ENCODE peak calls at places on chromosomes 12 and 14, in five cellular contexts. V, L, Q, S and Y are unnamed samples.

GRCh38 chr14:93114713-93115068 is 1.0 kb downstream of the ITPK1 start:
- DNase-seq in V (no peak), L (peak), Q (no peak), S (no peak), Y (no peak)

GRCh38 chr12:127342861-127343260 is 924.1 kb upstream of the TMEM132C start:
- DNase-seq in V (no peak), L (no peak), Q (no peak), S (no peak), Y (no peak)

GRCh38 chr14:93953263-93953662 is 23.1 kb downstream of the ASB2 start:
- DNase-seq in V (no peak), L (no peak), Q (no peak), S (no peak), Y (no peak)

GRCh38 chr12:105477873-105478272 is 147.4 kb downstream of the C12orf75 start:
- DNase-seq in V (no peak), L (no peak), Q (no peak), S (no peak), Y (no peak)

GRCh38 chr12:97639702-97640101 is 177.1 kb downstream of the RMST start:
- DNase-seq in V (no peak), L (no peak), Q (no peak), S (no peak), Y (no peak)

GRCh38 chr12:71166869-71167268 is 9.1 kb upstream of the TSPAN8 start:
- DNase-seq in V (no peak), L (no peak), Q (no peak), S (no peak), Y (no peak)

GRCh38 chr12:112537710-112538396 is 119.1 kb downstream of the PTPN11 start:
- DNase-seq in V (no peak), L (no peak), Q (peak), S (no peak), Y (no peak)

GRCh38 chr14:55849833-55850232 is 268.4 kb upstream of the PELI2 start:
- DNase-seq in V (no peak), L (no peak), Q (no peak), S (no peak), Y (no peak)

GRCh38 chr14:73741876-73742519 is 27.8 kb upstream of the PNMA1 start:
- DNase-seq in V (peak), L (no peak), Q (no peak), S (no peak), Y (no peak)

GRCh38 chr12:113831016-113831415 is 135.1 kb downstream of the RBM19 start:
- DNase-seq in V (no peak), L (no peak), Q (no peak), S (no peak), Y (no peak)

GRCh38 chr14:101817511-101818001 is 56.0 kb downstream of the PPP2R5C start:
- DNase-seq in V (no peak), L (no peak), Q (no peak), S (no peak), Y (no peak)

DNA sequence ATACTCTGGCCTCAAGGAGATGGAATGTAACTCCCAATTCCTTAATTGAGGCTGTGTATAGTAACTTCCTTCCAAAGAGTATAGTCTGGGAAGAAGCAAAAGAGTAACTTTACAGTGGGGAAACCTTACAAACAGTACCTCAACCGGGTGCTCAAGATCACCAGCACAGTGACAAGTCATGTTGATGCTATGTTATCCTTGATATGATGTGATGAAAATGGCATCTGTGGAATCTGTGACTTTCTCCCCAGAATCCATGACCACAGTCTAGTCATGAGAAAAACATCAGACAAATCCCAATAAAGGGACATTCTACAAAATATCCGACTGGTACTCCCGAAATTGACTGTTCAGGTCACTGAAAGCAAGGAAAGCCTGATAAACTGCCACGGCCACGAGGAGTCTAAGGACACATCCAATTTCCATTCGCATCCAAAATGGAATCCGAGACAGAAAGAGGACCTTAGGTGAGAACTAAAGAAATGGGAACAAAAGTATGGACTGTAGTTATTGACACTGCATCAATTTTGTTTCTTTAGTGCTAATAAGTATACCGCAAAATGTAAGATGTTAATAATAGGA is 97.3 kb upstream of the FRMD6 start:
- DNase-seq in V (no peak), L (no peak), Q (no peak), S (no peak), Y (no peak)
- TF ChIP-seq POLR2A in V (no peak), L (no peak), Q (no peak), S (no peak), Y (no peak)

GRCh38 chr12:50059440-50060119 is 2.2 kb downstream of the ASIC1 start:
- DNase-seq in V (no peak), L (no peak), Q (no peak), S (no peak), Y (no peak)
- TF ChIP-seq POLR2AphosphoS5 in V (no peak), L (no peak), Q (no peak), S (no peak), Y (no peak)

GRCh38 chr14:54564071-54564798 is 2.7 kb upstream of the SAMD4A start:
- DNase-seq in V (no peak), L (no peak), Q (no peak), S (no peak), Y (no peak)

GRCh38 chr14:54566152-54566409 is 847 bp upstream of the SAMD4A start:
- DNase-seq in V (no peak), L (no peak), Q (no peak), S (no peak), Y (no peak)

GRCh38 chr14:54565236-54566151 is 1.4 kb upstream of the SAMD4A start:
- DNase-seq in V (peak), L (peak), Q (peak), S (no peak), Y (peak)

GRCh38 chr14:54566410-54567223 is at the start of gene SAMD4A:
- DNase-seq in V (peak), L (peak), Q (no peak), S (no peak), Y (peak)

DNA sequence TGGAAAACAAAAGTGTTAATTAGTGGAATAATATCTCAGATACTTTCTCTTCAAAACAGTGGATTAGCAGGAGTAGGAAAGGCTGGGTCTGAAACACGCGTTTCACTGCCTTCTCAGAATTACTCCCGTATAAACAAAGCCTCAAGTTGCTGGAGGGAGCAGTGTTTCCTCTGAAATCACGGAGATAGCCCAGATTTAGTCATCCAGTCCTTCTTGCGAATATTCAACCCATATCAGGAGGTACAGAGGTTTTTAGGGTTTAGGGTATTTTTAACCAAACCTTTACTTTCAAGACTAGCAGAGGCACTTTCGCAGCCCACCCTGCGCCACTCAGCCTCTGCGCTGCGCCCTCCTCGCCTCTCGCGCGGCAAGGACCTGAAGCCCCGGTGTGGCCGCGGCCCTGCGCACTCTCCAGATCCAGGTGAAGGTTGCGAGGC is 2.1 kb upstream of the SAMD4A start:
- DNase-seq in V (no peak), L (no peak), Q (no peak), S (no peak), Y (no peak)
- TF ChIP-seq POLR2A in V (no peak), L (no peak), Q (no peak), S (no peak), Y (no peak)

DNA sequence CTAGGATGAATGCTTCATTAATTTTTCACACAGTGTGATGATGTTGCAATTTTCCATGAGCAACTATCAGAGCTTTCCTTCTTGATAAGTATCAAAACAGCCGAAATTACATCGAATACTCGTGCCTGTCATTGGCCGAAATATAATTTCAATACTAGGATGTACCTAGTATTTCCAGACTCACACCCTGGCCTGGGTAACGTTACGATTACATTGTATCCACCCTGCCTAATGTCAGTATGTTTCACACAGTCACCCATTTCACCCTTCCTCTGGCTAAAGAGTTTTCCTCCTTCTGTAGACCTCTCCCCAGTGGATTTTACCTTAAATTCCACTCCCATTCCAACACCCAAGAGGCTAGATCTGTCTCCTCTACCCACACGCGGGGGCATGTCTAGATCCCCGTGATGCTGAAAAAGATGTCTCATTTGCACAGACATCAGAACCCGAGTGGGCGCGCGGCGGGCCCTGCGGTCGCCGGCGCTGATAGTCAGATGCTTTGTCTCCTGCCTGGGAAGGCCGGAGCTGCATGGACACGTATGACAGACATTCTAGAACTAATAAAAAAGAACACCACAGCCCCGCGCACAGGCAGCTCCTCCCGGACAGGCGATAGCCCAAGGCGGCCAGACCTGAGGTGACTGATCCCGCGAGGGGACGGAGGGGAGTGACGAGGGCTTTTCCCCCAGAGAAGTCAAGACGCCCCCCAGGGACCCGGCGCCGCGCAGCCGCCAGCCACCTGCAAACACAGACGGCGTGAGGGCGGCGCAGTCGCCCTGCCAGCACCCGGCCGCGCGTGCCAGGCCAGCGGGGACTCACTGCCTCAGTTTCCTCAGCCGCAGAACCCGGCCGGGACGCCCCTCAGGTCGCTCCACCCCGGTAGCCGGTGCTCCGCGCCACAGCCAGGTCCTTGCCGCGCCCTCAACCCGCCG is 691 bp downstream of the KIF21A start:
- DNase-seq in V (peak), L (peak), Q (no peak), S (no peak), Y (peak)
- TF ChIP-seq POLR2AphosphoS5 in V (no peak), L (no peak), Q (no peak), S (no peak), Y (no peak)

DNA sequence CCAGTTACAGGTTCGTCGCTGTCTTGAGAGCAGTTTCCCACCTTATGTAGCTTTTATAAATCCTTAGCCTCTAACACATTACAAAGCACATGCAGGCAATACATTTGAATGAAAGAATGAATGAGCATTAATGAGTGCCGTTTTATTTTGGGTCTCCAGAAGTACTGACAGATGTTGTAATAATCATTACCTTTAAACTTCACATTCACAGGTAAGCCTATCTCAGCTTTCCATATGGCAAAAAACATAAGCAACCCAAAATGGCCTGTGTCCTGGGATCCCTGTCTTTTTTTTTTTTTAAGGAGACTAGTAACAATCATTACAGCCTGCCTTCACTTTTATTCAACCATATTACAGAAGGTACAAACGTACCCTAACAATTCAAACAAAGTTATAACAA is 52.9 kb upstream of the FERMT2 start:
- DNase-seq in V (no peak), L (no peak), Q (no peak), S (no peak), Y (no peak)
- TF ChIP-seq POLR2A in V (no peak), L (no peak), Q (no peak), S (no peak), Y (no peak)

DNA sequence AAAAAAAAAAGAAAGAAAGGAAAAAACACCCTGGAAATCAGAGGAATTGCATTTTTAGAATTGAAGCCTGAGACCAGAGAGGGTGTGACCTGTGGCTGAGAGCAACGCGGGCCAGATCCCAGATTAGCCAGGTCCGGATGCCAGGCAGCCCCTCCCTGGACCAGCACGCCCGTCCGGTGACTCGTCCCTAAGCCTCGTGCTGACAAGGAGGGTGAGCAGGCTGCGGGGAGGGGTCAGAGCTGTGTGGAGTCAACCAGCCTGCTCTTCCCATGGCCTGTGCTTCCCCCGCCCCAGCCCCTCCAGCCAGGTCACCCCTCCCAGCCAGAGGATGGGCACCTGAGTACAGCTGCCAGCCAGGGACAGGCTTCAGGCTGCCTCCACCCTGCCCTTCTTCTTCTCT is 4.2 kb upstream of the KLC1 start:
- DNase-seq in V (peak), L (peak), Q (peak), S (no peak), Y (no peak)
- TF ChIP-seq POLR2AphosphoS5 in V (peak), L (peak), Q (peak), S (no peak), Y (no peak)

GRCh38 chr12:124388679-124389536 is 94.0 kb downstream of the RFLNA start:
- DNase-seq in V (peak), L (peak), Q (no peak), S (no peak), Y (no peak)
- TF ChIP-seq POLR2A in V (no peak), L (no peak), Q (no peak), S (no peak), Y (no peak)

GRCh38 chr12:121087467-121088207 is 45.0 kb upstream of the P2RX7 start:
- DNase-seq in V (no peak), L (no peak), Q (no peak), S (no peak), Y (no peak)
- TF ChIP-seq POLR2AphosphoS5 in V (no peak), L (no peak), Q (no peak), S (no peak), Y (no peak)

GRCh38 chr12:46370380-46370734 is 2.2 kb downstream of the SLC38A2 start:
- DNase-seq in V (no peak), L (no peak), Q (no peak), S (no peak), Y (no peak)

GRCh38 chr12:46372852-46373302 is 304 bp upstream of the SLC38A2 start:
- DNase-seq in V (no peak), L (no peak), Q (no peak), S (no peak), Y (no peak)

GRCh38 chr12:46372131-46372851 is at the start of gene SLC38A2:
- DNase-seq in V (peak), L (peak), Q (peak), S (no peak), Y (peak)

GRCh38 chr12:46370792-46371717 is 1.5 kb downstream of the SLC38A2 start:
- DNase-seq in V (peak), L (peak), Q (no peak), S (no peak), Y (peak)

DNA sequence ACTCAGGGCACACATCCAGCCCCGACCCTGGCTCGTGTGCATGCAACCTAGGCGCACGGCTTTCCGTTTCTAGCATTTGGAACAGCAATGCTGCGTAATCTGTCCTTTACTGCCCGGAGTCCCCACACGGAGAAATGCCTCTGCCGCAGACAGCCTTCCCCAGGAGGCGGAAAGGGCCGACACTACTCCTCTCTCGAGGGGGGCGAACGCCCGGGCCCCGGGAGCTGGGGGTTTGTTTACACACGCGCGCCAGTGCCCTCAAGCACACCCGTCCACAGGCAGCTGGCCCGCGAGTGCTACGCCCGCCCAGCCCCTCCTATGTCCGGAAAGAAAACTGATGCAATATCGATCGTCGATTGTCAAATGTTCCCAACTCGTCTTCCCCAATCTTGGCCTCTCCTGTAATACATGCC is 849 bp downstream of the SLC38A2 start:
- DNase-seq in V (peak), L (peak), Q (no peak), S (no peak), Y (peak)
- TF ChIP-seq POLR2A in V (no peak), L (no peak), Q (no peak), S (peak), Y (no peak)